ENCODE peak calls at places on chromosome 16, in five cellular contexts. One of them, this sample, is unnamed.

GRCh38 chr16:23082161-23082788 is 67.0 kb downstream of the USP31 start:
- DNase-seq in sigmoid colon: no peak
- DNase-seq in GM23338: no peak
- DNase-seq in suprapubic skin: no peak
- DNase-seq in prostate gland: no peak
- DNase-seq in this sample: no peak

GRCh38 chr16:23182675-23183485 is at the start of gene SCNN1G:
- DNase-seq in suprapubic skin: peak
- DNase-seq in sigmoid colon: no peak
- DNase-seq in GM23338: peak
- DNase-seq in prostate gland: no peak
- DNase-seq in this sample: no peak

GRCh38 chr16:81729451-81729850 is 49.6 kb upstream of the PLCG2 start:
- DNase-seq in prostate gland: no peak
- DNase-seq in GM23338: peak
- DNase-seq in sigmoid colon: no peak
- DNase-seq in suprapubic skin: no peak
- DNase-seq in this sample: peak

GRCh38 chr16:13684819-13685218 is 235.1 kb upstream of the ERCC4 start:
- DNase-seq in prostate gland: no peak
- DNase-seq in sigmoid colon: no peak
- DNase-seq in suprapubic skin: no peak
- DNase-seq in GM23338: no peak
- DNase-seq in this sample: no peak

GRCh38 chr16:71230122-71230845 is at the start of gene HYDIN:
- DNase-seq in prostate gland: peak
- DNase-seq in sigmoid colon: no peak
- DNase-seq in GM23338: peak
- DNase-seq in suprapubic skin: peak
- DNase-seq in this sample: no peak

GRCh38 chr16:24208710-24209109 is 47.4 kb upstream of the CACNG3 start:
- DNase-seq in sigmoid colon: no peak
- DNase-seq in GM23338: peak
- DNase-seq in prostate gland: no peak
- DNase-seq in suprapubic skin: no peak
- DNase-seq in this sample: no peak

GRCh38 chr16:8764486-8765250 is 32.8 kb downstream of the TMEM186 start:
- DNase-seq in prostate gland: no peak
- DNase-seq in GM23338: peak
- DNase-seq in suprapubic skin: peak
- DNase-seq in sigmoid colon: peak
- DNase-seq in this sample: no peak

GRCh38 chr16:2054543-2055245 is 6.9 kb downstream of the TSC2 start:
- DNase-seq in sigmoid colon: no peak
- DNase-seq in prostate gland: no peak
- DNase-seq in GM23338: no peak
- DNase-seq in suprapubic skin: no peak
- DNase-seq in this sample: no peak

GRCh38 chr16:76309639-76310335 is 32.6 kb downstream of the CNTNAP4 start:
- DNase-seq in suprapubic skin: no peak
- DNase-seq in GM23338: no peak
- DNase-seq in sigmoid colon: no peak
- DNase-seq in prostate gland: no peak
- DNase-seq in this sample: no peak

GRCh38 chr16:67394271-67395104 is 1.2 kb upstream of the TPPP3 start:
- DNase-seq in prostate gland: no peak
- DNase-seq in GM23338: peak
- DNase-seq in suprapubic skin: peak
- DNase-seq in sigmoid colon: peak
- DNase-seq in this sample: no peak

GRCh38 chr16:1823821-1824220 is 2.8 kb downstream of the HAGH start:
- DNase-seq in sigmoid colon: no peak
- DNase-seq in suprapubic skin: no peak
- DNase-seq in prostate gland: no peak
- DNase-seq in GM23338: peak
- DNase-seq in this sample: no peak

GRCh38 chr16:22239131-22239805 is 33.2 kb downstream of the EEF2K start:
- DNase-seq in suprapubic skin: no peak
- DNase-seq in prostate gland: no peak
- DNase-seq in GM23338: no peak
- DNase-seq in sigmoid colon: no peak
- DNase-seq in this sample: no peak

GRCh38 chr16:70738083-70738977 is 52.5 kb upstream of the MTSS2 start:
- DNase-seq in GM23338: peak
- DNase-seq in prostate gland: peak
- DNase-seq in sigmoid colon: peak
- DNase-seq in suprapubic skin: no peak
- DNase-seq in this sample: no peak

GRCh38 chr16:49012961-49013726 is 268.5 kb downstream of the CBLN1 start:
- DNase-seq in sigmoid colon: peak
- DNase-seq in prostate gland: no peak
- DNase-seq in GM23338: no peak
- DNase-seq in suprapubic skin: no peak
- DNase-seq in this sample: peak

GRCh38 chr16:82655315-82655714 is 28.5 kb downstream of the CDH13 start:
- DNase-seq in GM23338: no peak
- DNase-seq in prostate gland: no peak
- DNase-seq in sigmoid colon: peak
- DNase-seq in suprapubic skin: no peak
- DNase-seq in this sample: no peak

GRCh38 chr16:56332464-56333079 is 92.8 kb downstream of the AMFR start:
- DNase-seq in prostate gland: no peak
- DNase-seq in suprapubic skin: no peak
- DNase-seq in GM23338: peak
- DNase-seq in sigmoid colon: no peak
- DNase-seq in this sample: no peak

GRCh38 chr16:49630783-49631182 is 225.1 kb downstream of the ZNF423 start:
- DNase-seq in GM23338: no peak
- DNase-seq in sigmoid colon: peak
- DNase-seq in prostate gland: no peak
- DNase-seq in suprapubic skin: no peak
- DNase-seq in this sample: peak

GRCh38 chr16:74862743-74863244 is 88.2 kb upstream of the FA2H start:
- DNase-seq in GM23338: peak
- DNase-seq in suprapubic skin: no peak
- DNase-seq in prostate gland: peak
- DNase-seq in sigmoid colon: no peak
- DNase-seq in this sample: no peak

GRCh38 chr16:85329999-85330693 is 217.9 kb upstream of the CIBAR2 start:
- DNase-seq in sigmoid colon: no peak
- DNase-seq in GM23338: no peak
- DNase-seq in suprapubic skin: no peak
- DNase-seq in prostate gland: no peak
- DNase-seq in this sample: no peak

GRCh38 chr16:2774161-2774891 is 2.8 kb downstream of the ELOB start:
- DNase-seq in suprapubic skin: no peak
- DNase-seq in sigmoid colon: no peak
- DNase-seq in prostate gland: no peak
- DNase-seq in GM23338: no peak
- DNase-seq in this sample: no peak

GRCh38 chr16:4415538-4416199 is 727 bp downstream of the CORO7 start:
- DNase-seq in prostate gland: peak
- DNase-seq in GM23338: peak
- DNase-seq in suprapubic skin: peak
- DNase-seq in sigmoid colon: no peak
- DNase-seq in this sample: no peak

GRCh38 chr16:46620265-46621005 is 744 bp downstream of the SHCBP1 start:
- DNase-seq in suprapubic skin: no peak
- DNase-seq in GM23338: no peak
- DNase-seq in sigmoid colon: no peak
- DNase-seq in prostate gland: no peak
- DNase-seq in this sample: no peak

GRCh38 chr16:83817022-83817421 is 9.2 kb downstream of the HSBP1 start:
- DNase-seq in suprapubic skin: no peak
- DNase-seq in sigmoid colon: no peak
- DNase-seq in GM23338: no peak
- DNase-seq in prostate gland: no peak
- DNase-seq in this sample: no peak

GRCh38 chr16:68995011-68995504 is 110.4 kb upstream of the HAS3 start:
- DNase-seq in sigmoid colon: no peak
- DNase-seq in prostate gland: peak
- DNase-seq in suprapubic skin: no peak
- DNase-seq in GM23338: peak
- DNase-seq in this sample: no peak

GRCh38 chr16:11361751-11362742 is 16.8 kb downstream of the RMI2 start:
- DNase-seq in GM23338: no peak
- DNase-seq in prostate gland: no peak
- DNase-seq in sigmoid colon: no peak
- DNase-seq in suprapubic skin: no peak
- DNase-seq in this sample: no peak

GRCh38 chr16:17101646-17102045 is 369.1 kb downstream of the XYLT1 start:
- DNase-seq in prostate gland: no peak
- DNase-seq in suprapubic skin: no peak
- DNase-seq in sigmoid colon: no peak
- DNase-seq in GM23338: peak
- DNase-seq in this sample: no peak

GRCh38 chr16:2039286-2040030 is 8.2 kb downstream of the NTHL1 start:
- DNase-seq in suprapubic skin: peak
- DNase-seq in sigmoid colon: peak
- DNase-seq in prostate gland: peak
- DNase-seq in GM23338: no peak
- DNase-seq in this sample: no peak

GRCh38 chr16:57783116-57783515 is 19.2 kb downstream of the KIFC3 start:
- DNase-seq in sigmoid colon: no peak
- DNase-seq in prostate gland: no peak
- DNase-seq in suprapubic skin: no peak
- DNase-seq in GM23338: no peak
- DNase-seq in this sample: no peak

GRCh38 chr16:57778658-57779057 is 23.6 kb downstream of the KIFC3 start:
- DNase-seq in sigmoid colon: no peak
- DNase-seq in prostate gland: no peak
- DNase-seq in GM23338: no peak
- DNase-seq in suprapubic skin: no peak
- DNase-seq in this sample: no peak

GRCh38 chr16:57783883-57784282 is 18.4 kb downstream of the KIFC3 start:
- DNase-seq in prostate gland: no peak
- DNase-seq in GM23338: no peak
- DNase-seq in sigmoid colon: no peak
- DNase-seq in suprapubic skin: no peak
- DNase-seq in this sample: no peak

GRCh38 chr16:57781741-57782606 is 20.3 kb downstream of the KIFC3 start:
- DNase-seq in GM23338: no peak
- DNase-seq in suprapubic skin: no peak
- DNase-seq in sigmoid colon: no peak
- DNase-seq in prostate gland: no peak
- DNase-seq in this sample: no peak

GRCh38 chr16:57781349-57781740 is 20.9 kb downstream of the KIFC3 start:
- DNase-seq in sigmoid colon: no peak
- DNase-seq in GM23338: no peak
- DNase-seq in prostate gland: no peak
- DNase-seq in suprapubic skin: no peak
- DNase-seq in this sample: no peak
- TF ChIP-seq POLR2AphosphoS5 in sigmoid colon: no peak
- TF ChIP-seq POLR2AphosphoS5 in GM23338: no peak
- TF ChIP-seq POLR2AphosphoS5 in prostate gland: no peak
- TF ChIP-seq POLR2AphosphoS5 in suprapubic skin: no peak
- TF ChIP-seq POLR2AphosphoS5 in this sample: no peak

GRCh38 chr16:28977703-28978641 is 3.4 kb downstream of the SPNS1 start:
- DNase-seq in suprapubic skin: no peak
- DNase-seq in GM23338: peak
- DNase-seq in sigmoid colon: no peak
- DNase-seq in prostate gland: no peak
- DNase-seq in this sample: no peak

GRCh38 chr16:28974437-28975157 is at the start of gene SPNS1:
- DNase-seq in suprapubic skin: peak
- DNase-seq in prostate gland: peak
- DNase-seq in GM23338: peak
- DNase-seq in sigmoid colon: peak
- DNase-seq in this sample: no peak

GRCh38 chr16:28975158-28975603 is 603 bp downstream of the SPNS1 start:
- DNase-seq in prostate gland: no peak
- DNase-seq in sigmoid colon: no peak
- DNase-seq in suprapubic skin: no peak
- DNase-seq in GM23338: no peak
- DNase-seq in this sample: no peak

DNA sequence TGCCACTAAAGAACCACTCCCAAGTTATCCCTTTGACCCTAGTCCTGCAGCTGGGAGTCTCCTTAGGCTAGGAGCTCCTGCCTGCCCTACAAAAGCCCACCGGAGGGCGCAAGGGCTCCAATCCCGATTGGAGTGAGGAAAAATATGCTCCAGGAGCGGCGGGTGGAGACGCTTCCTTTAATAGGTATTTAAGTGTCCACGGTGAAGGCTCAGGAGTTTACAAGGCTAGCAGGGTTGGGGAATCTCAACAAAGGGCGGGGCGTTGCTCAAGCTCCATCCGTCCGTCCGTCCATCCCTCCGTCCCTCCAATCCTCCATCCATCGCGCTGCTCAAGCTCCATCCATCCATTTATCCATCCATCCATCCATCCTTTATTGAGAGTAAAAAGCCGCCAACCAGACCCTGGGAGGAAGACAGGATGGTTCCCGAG is 556 bp upstream of the SPNS1 start:
- DNase-seq in suprapubic skin: no peak
- DNase-seq in prostate gland: no peak
- DNase-seq in sigmoid colon: no peak
- DNase-seq in GM23338: peak
- DNase-seq in this sample: no peak
- TF ChIP-seq CTCF in suprapubic skin: no peak
- TF ChIP-seq CTCF in prostate gland: no peak
- TF ChIP-seq CTCF in sigmoid colon: peak
- TF ChIP-seq CTCF in GM23338: peak
- TF ChIP-seq CTCF in this sample: peak

GRCh38 chr16:15951852-15952251 is 2.4 kb downstream of the ABCC1 start:
- DNase-seq in suprapubic skin: no peak
- DNase-seq in GM23338: no peak
- DNase-seq in prostate gland: no peak
- DNase-seq in sigmoid colon: no peak
- DNase-seq in this sample: no peak
- H3K4me3 ChIP-seq in suprapubic skin: no peak
- H3K4me3 ChIP-seq in GM23338: peak
- H3K4me3 ChIP-seq in prostate gland: no peak
- H3K4me3 ChIP-seq in sigmoid colon: peak
- H3K4me3 ChIP-seq in this sample: no peak

DNA sequence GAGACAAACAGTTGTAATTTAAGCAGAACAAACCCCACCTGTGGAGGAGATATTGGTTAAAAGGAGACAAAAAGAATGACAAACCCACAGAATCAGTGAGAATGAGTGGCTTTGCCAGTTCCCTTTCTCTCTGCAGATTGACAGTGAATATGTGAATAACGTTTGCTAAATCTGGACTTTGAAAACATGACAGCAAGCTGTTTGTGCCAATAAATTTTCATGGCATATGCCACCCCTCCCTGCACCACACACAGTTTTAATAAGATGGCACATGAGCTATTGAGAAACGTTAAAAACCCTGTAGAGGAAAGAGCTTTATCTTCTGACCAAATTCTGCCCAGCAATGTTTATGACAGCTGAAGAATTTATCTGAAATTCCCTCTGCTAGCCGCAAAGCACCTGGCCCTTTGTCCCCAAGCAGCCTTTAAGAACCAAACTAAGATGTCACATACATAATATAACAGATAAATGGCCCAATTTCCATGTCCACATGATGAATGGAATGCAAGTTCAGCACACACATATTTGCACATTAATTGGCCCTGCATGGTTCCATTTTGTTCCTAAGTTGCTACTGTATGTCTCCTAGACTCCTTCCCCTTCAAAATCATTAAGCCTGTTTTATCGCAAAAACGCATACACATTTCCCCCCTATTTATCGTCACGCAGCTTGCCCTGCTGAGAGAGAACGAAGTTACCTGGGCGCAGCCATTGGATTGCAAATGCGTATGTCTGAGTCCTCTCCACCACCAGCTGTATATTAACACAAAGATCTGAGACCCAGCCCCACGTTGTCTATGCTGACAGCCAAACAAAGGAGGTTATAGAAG is 773.5 kb upstream of the EEF2KMT start:
- DNase-seq in GM23338: no peak
- DNase-seq in sigmoid colon: no peak
- DNase-seq in prostate gland: no peak
- DNase-seq in suprapubic skin: no peak
- DNase-seq in this sample: no peak
- TF ChIP-seq POLR2AphosphoS5 in GM23338: no peak
- TF ChIP-seq POLR2AphosphoS5 in sigmoid colon: no peak
- TF ChIP-seq POLR2AphosphoS5 in prostate gland: no peak
- TF ChIP-seq POLR2AphosphoS5 in suprapubic skin: no peak
- TF ChIP-seq POLR2AphosphoS5 in this sample: no peak